ENCODE peak calls at places on chromosomes 1 and 21, in ten cellular contexts. P, I, G, Y, K, W, Z, N, H and Q are unnamed samples.

GRCh38 chr1:232533328-232533727 is 96.6 kb downstream of the SIPA1L2 start:
- DNase-seq in K (no peak), W (no peak), G (no peak), H (no peak), I (no peak), Y (no peak), P (no peak), N (no peak), Z (no peak), Q (no peak)

GRCh38 chr1:243882276-243882675 is 32.2 kb upstream of the AKT3 start:
- DNase-seq in Y (no peak), Z (no peak), H (no peak), G (no peak), W (no peak), P (no peak), K (no peak), N (no peak), I (no peak), Q (no peak)

GRCh38 chr1:50103615-50104081 is 5.1 kb upstream of the ELAVL4 start:
- DNase-seq in Y (no peak), W (no peak), G (no peak), Z (peak), H (no peak), I (no peak), N (no peak), P (no peak), K (no peak), Q (no peak)

GRCh38 chr1:3295846-3296245 is 158.6 kb upstream of the ARHGEF16 start:
- DNase-seq in K (no peak), H (no peak), Y (no peak), N (no peak), I (no peak), G (no peak), P (no peak), W (no peak), Z (no peak), Q (no peak)

GRCh38 chr1:76919123-76919522 is 51.8 kb downstream of the ST6GALNAC5 start:
- DNase-seq in I (no peak), K (no peak), G (no peak), H (no peak), Y (no peak), W (no peak), Z (no peak), N (peak), P (no peak), Q (no peak)

GRCh38 chr1:206558794-206559660 is 51.7 kb downstream of the RASSF5 start:
- DNase-seq in N (no peak), Y (no peak), Z (no peak), I (no peak), P (no peak), K (no peak), H (no peak), W (no peak), G (no peak), Q (no peak)

GRCh38 chr1:55275151-55275748 is 60.1 kb upstream of the USP24 start:
- DNase-seq in H (no peak), N (no peak), K (no peak), W (no peak), Y (no peak), P (no peak), Z (no peak), G (no peak), I (no peak), Q (no peak)

GRCh38 chr21:41954654-41955499 is 1.1 kb upstream of the C2CD2 start:
- DNase-seq in W (no peak), H (no peak), P (no peak), G (no peak), Y (no peak), K (no peak), N (no peak), I (no peak), Z (no peak), Q (no peak)

GRCh38 chr1:74245168-74245753 is 10.1 kb downstream of the TNNI3K start:
- DNase-seq in G (no peak), N (peak), W (no peak), Z (no peak), P (no peak), H (no peak), Y (no peak), I (no peak), K (no peak), Q (no peak)

GRCh38 chr1:217010253-217010652 is 287.0 kb upstream of the ESRRG start:
- DNase-seq in Z (no peak), H (no peak), P (no peak), Y (no peak), G (no peak), N (no peak), K (no peak), I (no peak), W (no peak), Q (no peak)

GRCh38 chr1:177310326-177310725 is 139.6 kb downstream of the BRINP2 start:
- DNase-seq in I (no peak), W (no peak), Z (no peak), K (no peak), G (peak), P (no peak), H (no peak), N (no peak), Y (no peak), Q (no peak)

GRCh38 chr1:235766794-235767285 is 99.9 kb downstream of the LYST start:
- DNase-seq in N (no peak), I (no peak), K (no peak), Z (no peak), W (no peak), G (no peak), Y (no peak), H (no peak), P (no peak), Q (no peak)

GRCh38 chr1:35850051-35850450 is 33.0 kb upstream of the AGO1 start:
- DNase-seq in Y (no peak), N (no peak), H (no peak), K (no peak), P (no peak), Z (no peak), W (no peak), I (no peak), G (no peak), Q (no peak)

GRCh38 chr1:6096243-6097116 is 50.8 kb downstream of the KCNAB2 start:
- DNase-seq in K (no peak), N (no peak), G (no peak), H (no peak), P (no peak), I (peak), Z (no peak), W (no peak), Y (no peak), Q (no peak)

GRCh38 chr1:213987422-213987875 is 324 bp upstream of the PROX1 start:
- DNase-seq in H (no peak), Y (no peak), K (no peak), N (no peak), G (no peak), P (no peak), I (no peak), W (no peak), Z (no peak), Q (no peak)

GRCh38 chr1:49102752-49103151 is 326.1 kb upstream of the BEND5 start:
- DNase-seq in W (no peak), Y (no peak), I (no peak), G (no peak), K (no peak), Z (no peak), N (no peak), H (peak), P (no peak), Q (no peak)

GRCh38 chr21:43984905-43985689 is 27.0 kb upstream of the TRAPPC10 start:
- DNase-seq in H (no peak), N (no peak), Z (no peak), I (no peak), W (no peak), G (no peak), Y (no peak), K (no peak), P (no peak), Q (no peak)

GRCh38 chr1:96901783-96902363 is 180.3 kb downstream of the PTBP2 start:
- DNase-seq in I (no peak), Z (no peak), W (no peak), G (no peak), N (no peak), P (no peak), Y (no peak), H (no peak), K (no peak), Q (no peak)

GRCh38 chr1:97524211-97524610 is 396.6 kb downstream of the DPYD start:
- DNase-seq in W (no peak), Y (no peak), I (no peak), K (no peak), N (no peak), G (no peak), P (no peak), Z (no peak), H (no peak), Q (no peak)

GRCh38 chr1:11886986-11887665 is 28.4 kb upstream of the NPPB start:
- DNase-seq in G (no peak), Y (peak), P (no peak), W (no peak), H (no peak), I (no peak), Z (no peak), N (no peak), K (no peak), Q (no peak)

GRCh38 chr1:232227171-232227740 is 402.7 kb downstream of the SIPA1L2 start:
- DNase-seq in K (no peak), N (no peak), P (no peak), G (no peak), Y (no peak), W (no peak), H (no peak), Z (peak), I (no peak), Q (no peak)

GRCh38 chr21:41817228-41817627 is 50.4 kb upstream of the RIPK4 start:
- DNase-seq in P (peak), N (peak), K (peak), Z (peak), W (peak), Y (no peak), G (peak), H (peak), I (no peak), Q (no peak)

GRCh38 chr21:45405819-45406762 is 1.1 kb downstream of the COL18A1 start:
- DNase-seq in G (no peak), Y (no peak), N (peak), P (no peak), W (peak), I (peak), K (peak), H (peak), Z (no peak), Q (no peak)

GRCh38 chr1:11772458-11772857 is 10.5 kb downstream of the C1orf167 start:
- DNase-seq in W (no peak), N (no peak), H (no peak), G (no peak), Z (no peak), Y (no peak), P (no peak), K (no peak), I (no peak), Q (no peak)

DNA sequence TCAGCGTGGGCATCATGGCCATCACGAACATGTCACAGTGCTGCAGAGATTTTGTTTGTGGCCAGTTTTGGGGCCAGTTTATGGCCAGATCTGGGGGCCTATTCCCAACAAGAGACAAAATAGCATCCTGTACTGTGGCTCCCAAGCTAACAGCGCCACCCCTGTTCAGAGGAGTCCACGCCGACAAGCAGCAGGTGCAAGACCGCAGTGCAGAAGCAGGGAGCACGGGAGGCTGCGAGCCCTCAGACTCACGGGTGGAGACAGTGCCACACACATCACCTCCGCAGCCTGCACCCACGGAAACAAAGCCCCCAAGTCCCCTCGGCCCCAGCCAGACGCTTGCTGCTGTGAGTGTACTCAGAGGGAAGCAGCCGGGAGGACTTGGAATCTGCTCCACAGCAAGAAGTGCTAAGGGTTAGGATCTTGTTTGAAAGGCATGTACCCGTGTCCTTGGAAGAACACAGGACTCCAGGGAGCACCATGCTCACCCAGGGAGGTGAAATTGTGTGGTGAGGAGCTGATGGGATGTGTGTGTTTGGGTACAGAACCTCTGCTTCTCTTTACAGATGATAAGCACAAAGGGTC is 7.1 kb downstream of the TCP10L start:
- DNase-seq in N (peak), I (no peak), Y (no peak), Z (peak), W (no peak), H (peak), G (no peak), K (peak), P (no peak), Q (no peak)
- TF ChIP-seq CTCF in N (peak), I (no peak), Y (no peak), Z (peak), W (no peak), H (no peak), G (peak), K (no peak), P (peak), Q (peak)

GRCh38 chr1:71796044-71796443 is 486.3 kb downstream of the NEGR1 start:
- DNase-seq in Y (no peak), K (no peak), W (no peak), Z (no peak), N (no peak), G (no peak), P (no peak), H (peak), I (no peak), Q (no peak)
- TF ChIP-seq CTCF in Y (no peak), K (no peak), W (no peak), Z (no peak), N (no peak), G (no peak), P (no peak), H (no peak), I (no peak), Q (no peak)

GRCh38 chr1:156114101-156114918 is at the start of gene LMNA:
- DNase-seq in K (peak), G (no peak), P (peak), N (peak), H (peak), I (peak), W (peak), Z (peak), Y (peak), Q (peak)
- TF ChIP-seq CTCF in K (no peak), G (no peak), P (no peak), N (no peak), H (no peak), I (no peak), W (no peak), Z (no peak), Y (no peak), Q (no peak)

GRCh38 chr21:34986561-34987533 is 62.3 kb downstream of the RUNX1 start:
- DNase-seq in H (peak), W (no peak), I (no peak), Z (no peak), N (no peak), P (peak), K (no peak), G (no peak), Y (no peak), Q (no peak)
- TF ChIP-seq CTCF in H (no peak), W (no peak), I (no peak), Z (no peak), N (no peak), P (no peak), K (no peak), G (no peak), Y (no peak), Q (no peak)